ENCODE peak calls at places on chromosomes 2 and 18, in five cellular contexts. H is progenitor cell of endocrine pancreas, U is astrocyte of the spinal cord, I is pancreas, R is AG10803. C is an unnamed sample.
A peak's percentile ranks its signal among the peaks of the same experiment; 100 is the strongest.

GRCh38 chr2:61853086-61853847 is 593 bp downstream of the FAM161A start:
- DNase-seq in H (no peak), U (no peak), I (peak; percentile 36), R (no peak), C (no peak)

GRCh38 chr2:113228991-113229716 is 49.6 kb downstream of the PAX8 start:
- DNase-seq in H (no peak), U (no peak), I (no peak), R (no peak), C (no peak)

GRCh38 chr2:134249755-134250154 is 4.1 kb upstream of the MGAT5 start:
- DNase-seq in H (no peak), U (no peak), I (no peak), R (no peak), C (no peak)

GRCh38 chr18:28960146-28960545 is 783.2 kb upstream of the CDH2 start:
- DNase-seq in H (no peak), U (peak; percentile 59), I (no peak), R (peak; percentile 7), C (no peak)

GRCh38 chr2:181686566-181687185 is 6.4 kb upstream of the NEUROD1 start:
- DNase-seq in H (no peak), U (no peak), I (no peak), R (no peak), C (no peak)

GRCh38 chr2:171139860-171140259 is 20.8 kb downstream of the TLK1 start:
- DNase-seq in H (no peak), U (no peak), I (no peak), R (no peak), C (no peak)

GRCh38 chr2:33275689-33276444 is 200.6 kb upstream of the RASGRP3 start:
- DNase-seq in H (no peak), U (peak; percentile 96), I (no peak), R (peak; percentile 81), C (no peak)

GRCh38 chr18:2686349-2686968 is 30.9 kb downstream of the SMCHD1 start:
- DNase-seq in H (no peak), U (no peak), I (no peak), R (no peak), C (no peak)

GRCh38 chr2:171965661-171966060 is 34.1 kb upstream of the METAP1D start:
- DNase-seq in H (no peak), U (no peak), I (no peak), R (no peak), C (no peak)

GRCh38 chr2:28544405-28544914 is 48.6 kb downstream of the PLB1 start:
- DNase-seq in H (no peak), U (no peak), I (no peak), R (no peak), C (no peak)

GRCh38 chr2:46796031-46796430 is 119.6 kb downstream of the MCFD2 start:
- DNase-seq in H (no peak), U (no peak), I (no peak), R (no peak), C (no peak)

GRCh38 chr18:903703-904102 is 968 bp upstream of the ADCYAP1 start:
- DNase-seq in H (peak; percentile 83), U (peak; percentile 57), I (peak; percentile 47), R (peak; percentile 14), C (no peak)

GRCh38 chr2:24083567-24084385 is 858 bp downstream of the TP53I3 start:
- DNase-seq in H (no peak), U (peak; percentile 87), I (no peak), R (peak; percentile 79), C (no peak)

GRCh38 chr2:26671691-26672090 is 20.8 kb upstream of the KCNK3 start:
- DNase-seq in H (no peak), U (no peak), I (no peak), R (no peak), C (no peak)

GRCh38 chr2:10424051-10424450 is 24.1 kb downstream of the ODC1 start:
- DNase-seq in H (no peak), U (peak; percentile 77), I (no peak), R (peak; percentile 85), C (peak; percentile 76)

GRCh38 chr2:211259831-211260476 is 703.6 kb downstream of the CPS1 start:
- DNase-seq in H (no peak), U (no peak), I (no peak), R (no peak), C (no peak)

GRCh38 chr18:26804474-26804873 is 61.0 kb downstream of the AQP4 start:
- DNase-seq in H (no peak), U (peak; percentile 35), I (no peak), R (no peak), C (no peak)

GRCh38 chr2:147297820-147298219 is 547.0 kb upstream of the ACVR2A start:
- DNase-seq in H (no peak), U (no peak), I (no peak), R (no peak), C (no peak)

GRCh38 chr2:112661656-112662305 is 16.0 kb downstream of the SLC20A1 start:
- DNase-seq in H (no peak), U (no peak), I (no peak), R (no peak), C (no peak)

GRCh38 chr2:38098351-38099095 is 22.6 kb upstream of the CYP1B1 start:
- DNase-seq in H (no peak), U (no peak), I (no peak), R (peak; percentile 37), C (no peak)

GRCh38 chr2:106339156-106339555 is 129.1 kb downstream of the RGPD3 start:
- DNase-seq in H (no peak), U (no peak), I (no peak), R (no peak), C (no peak)

GRCh38 chr2:10475811-10476660 is 27.9 kb upstream of the ODC1 start:
- DNase-seq in H (no peak), U (no peak), I (no peak), R (no peak), C (peak; percentile 47)

GRCh38 chr2:217731805-217732204 is 271.0 kb downstream of the TNS1 start:
- DNase-seq in H (no peak), U (no peak), I (no peak), R (peak; percentile 33), C (no peak)

GRCh38 chr2:192267484-192267883 is 72.8 kb upstream of the TMEFF2 start:
- DNase-seq in H (no peak), U (peak; percentile 86), I (no peak), R (peak; percentile 72), C (no peak)

GRCh38 chr2:211598238-211598637 is 940.4 kb downstream of the ERBB4 start:
- DNase-seq in H (no peak), U (no peak), I (no peak), R (no peak), C (no peak)

GRCh38 chr2:231522418-231523180 is 7.6 kb downstream of the NMUR1 start:
- DNase-seq in H (no peak), U (no peak), I (no peak), R (peak; percentile 58), C (no peak)

GRCh38 chr18:12076424-12077140 is 17.1 kb upstream of the ANKRD62 start:
- DNase-seq in H (no peak), U (no peak), I (no peak), R (peak; percentile 49), C (no peak)

GRCh38 chr18:12079504-12080237 is 14.0 kb upstream of the ANKRD62 start:
- DNase-seq in H (no peak), U (peak; percentile 76), I (no peak), R (peak; percentile 46), C (no peak)

DNA sequence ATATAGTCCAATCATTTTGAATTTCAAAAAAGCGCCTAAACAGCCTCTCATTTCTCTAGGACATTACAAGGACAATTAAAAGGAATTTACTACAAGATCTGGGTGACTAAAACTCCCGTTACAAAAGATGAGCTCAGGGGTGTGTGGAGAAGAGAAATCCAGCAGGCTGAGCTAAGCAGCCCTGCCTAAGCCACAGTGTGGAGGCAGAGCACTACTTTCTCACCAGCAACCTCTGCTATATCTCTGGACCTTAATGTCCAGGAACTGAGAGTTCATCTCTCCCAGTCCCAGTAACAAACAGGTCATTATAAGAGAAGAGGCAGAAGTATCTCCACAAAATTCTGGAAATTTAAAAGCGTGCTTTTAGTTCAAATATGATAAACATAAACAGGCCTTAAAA is 18.9 kb upstream of the ANKRD62 start:
- DNase-seq in H (no peak), U (no peak), I (no peak), R (no peak), C (no peak)
- TF ChIP-seq CTCF in H (no peak), U (peak; percentile 27), I (no peak), R (no peak), C (peak; percentile 73)

GRCh38 chr18:5894215-5894612 is 1.1 kb downstream of the TMEM200C start:
- DNase-seq in H (no peak), U (no peak), I (no peak), R (no peak), C (no peak)

GRCh38 chr18:5892772-5893431 is 2.4 kb downstream of the TMEM200C start:
- DNase-seq in H (no peak), U (no peak), I (no peak), R (no peak), C (no peak)

GRCh38 chr18:5890261-5890605 is 5.1 kb downstream of the TMEM200C start:
- DNase-seq in H (no peak), U (no peak), I (no peak), R (no peak), C (peak; percentile 88)

GRCh38 chr18:5891361-5892215 is 3.7 kb downstream of the TMEM200C start:
- DNase-seq in H (no peak), U (no peak), I (peak; percentile 16), R (no peak), C (peak; percentile 82)

GRCh38 chr18:5890606-5891360 is 4.5 kb downstream of the TMEM200C start:
- DNase-seq in H (peak; percentile 68), U (no peak), I (peak; percentile 53), R (no peak), C (peak; percentile 92)
- TF ChIP-seq CTCF in H (peak; percentile 86), U (peak; percentile 18), I (peak; percentile 57), R (no peak), C (peak; percentile 80)

GRCh38 chr2:17309741-17310339 is 208.4 kb downstream of the RAD51AP2 start:
- DNase-seq in H (peak; percentile 48), U (peak; percentile 53), I (no peak), R (peak; percentile 42), C (no peak)
- TF ChIP-seq CTCF in H (peak; percentile 86), U (peak; percentile 78), I (peak; percentile 70), R (peak; percentile 74), C (peak; percentile 82)

GRCh38 chr18:6731197-6731596 is 1.7 kb downstream of the ARHGAP28 start:
- DNase-seq in H (no peak), U (peak; percentile 89), I (no peak), R (peak; percentile 86), C (no peak)

GRCh38 chr18:6732952-6733351 is 3.4 kb downstream of the ARHGAP28 start:
- DNase-seq in H (no peak), U (no peak), I (no peak), R (no peak), C (no peak)

GRCh38 chr18:6728809-6729246 is 688 bp upstream of the ARHGAP28 start:
- DNase-seq in H (no peak), U (no peak), I (peak; percentile 60), R (no peak), C (no peak)

GRCh38 chr18:6728318-6728717 is 1.2 kb upstream of the ARHGAP28 start:
- DNase-seq in H (no peak), U (no peak), I (no peak), R (no peak), C (no peak)

GRCh38 chr18:6729247-6730091 is at the start of gene ARHGAP28:
- DNase-seq in H (peak; percentile 84), U (peak; percentile 97), I (peak; percentile 82), R (peak; percentile 63), C (peak; percentile 97)
- TF ChIP-seq CTCF in H (peak; percentile 59), U (peak; percentile 28), I (no peak), R (no peak), C (peak; percentile 74)

C was measured in chondrocyte.